ENCODE peak calls at places on chromosomes 2 and 18, in seven cellular contexts. O is Peyer's patch, J is uterus, G is ovary, T is A549, A is right lobe of liver, S is transverse colon. W is an unnamed sample.

GRCh38 chr2:35099345-35099744 is 1256.2 kb upstream of the CRIM1 start:
- DNase-seq in S (no peak), G (no peak), A (no peak), J (no peak), T (no peak), O (no peak), W (no peak)

GRCh38 chr2:46296216-46296839 is 879 bp upstream of the EPAS1 start:
- DNase-seq in J (peak; percentile 54), S (peak; percentile 49), G (peak; percentile 38), O (peak; percentile 64), T (peak; percentile 52), A (peak; percentile 68), W (peak; percentile 81)

GRCh38 chr18:40414155-40414754 is 1540.8 kb upstream of the PIK3C3 start:
- DNase-seq in A (no peak), T (no peak), G (no peak), J (no peak), S (no peak), O (no peak), W (no peak)

GRCh38 chr18:61845212-61845611 is 47.6 kb downstream of the RNF152 start:
- DNase-seq in O (no peak), A (no peak), J (no peak), S (no peak), T (no peak), G (no peak), W (no peak)

GRCh38 chr18:70142021-70142420 is 63.5 kb downstream of the RTTN start:
- DNase-seq in S (no peak), G (no peak), A (no peak), O (no peak), T (no peak), J (no peak), W (no peak)

GRCh38 chr18:75408554-75409506 is 18.7 kb downstream of the SMIM21 start:
- DNase-seq in O (no peak), S (no peak), A (no peak), G (no peak), T (peak; percentile 65), J (no peak), W (no peak)

GRCh38 chr2:80527119-80527518 is 222.6 kb upstream of the LRRTM1 start:
- DNase-seq in O (no peak), A (no peak), S (no peak), T (no peak), G (no peak), J (no peak), W (no peak)

GRCh38 chr2:108911807-108912628 is 77.0 kb downstream of the EDAR start:
- DNase-seq in T (no peak), A (no peak), O (peak; percentile 31), G (peak; percentile 1), J (no peak), S (peak; percentile 3), W (no peak)

GRCh38 chr2:237214281-237214680 is 128.6 kb downstream of the COPS8 start:
- DNase-seq in A (no peak), J (no peak), O (no peak), T (no peak), S (no peak), G (no peak), W (no peak)

GRCh38 chr2:162245051-162245450 is 1.8 kb upstream of the FAP start:
- DNase-seq in A (no peak), T (no peak), S (no peak), O (no peak), J (no peak), G (no peak), W (no peak)

GRCh38 chr2:10704034-10704594 is 14.3 kb upstream of the NOL10 start:
- DNase-seq in J (no peak), A (no peak), T (no peak), S (no peak), O (peak; percentile 1), G (no peak), W (no peak)

GRCh38 chr2:178306351-178307073 is 112.2 kb downstream of the OSBPL6 start:
- DNase-seq in S (peak; percentile 59), O (peak; percentile 58), G (no peak), J (no peak), T (peak; percentile 10), A (peak; percentile 62), W (peak; percentile 69)

GRCh38 chr2:240604291-240604938 is 17.9 kb downstream of the CAPN10 start:
- DNase-seq in S (peak; percentile 82), A (peak; percentile 94), T (peak; percentile 68), G (peak; percentile 68), O (peak; percentile 85), J (peak; percentile 53), W (peak; percentile 93)

GRCh38 chr18:63683152-63683551 is 19.6 kb upstream of the SERPINB11 start:
- DNase-seq in O (no peak), J (no peak), A (no peak), G (no peak), S (no peak), T (peak; percentile 16), W (no peak)

GRCh38 chr2:149877913-149878312 is 290.3 kb upstream of the MMADHC start:
- DNase-seq in J (no peak), O (no peak), A (no peak), T (no peak), S (no peak), G (no peak), W (no peak)

GRCh38 chr18:23053756-23054457 is 81.4 kb upstream of the CABLES1 start:
- DNase-seq in S (no peak), A (no peak), G (no peak), J (no peak), O (no peak), T (peak; percentile 16), W (no peak)

GRCh38 chr2:9092383-9093282 is 89.1 kb upstream of the MBOAT2 start:
- DNase-seq in T (no peak), A (no peak), S (no peak), J (no peak), G (no peak), O (no peak), W (no peak)

GRCh38 chr2:84964406-84965191 is 6.4 kb upstream of the KCMF1 start:
- DNase-seq in J (no peak), G (no peak), O (no peak), T (no peak), A (no peak), S (no peak), W (no peak)
- TF ChIP-seq POLR2A in J (no peak), G (no peak), O (no peak), T (no peak), A (no peak), S (no peak), W (no peak)

DNA sequence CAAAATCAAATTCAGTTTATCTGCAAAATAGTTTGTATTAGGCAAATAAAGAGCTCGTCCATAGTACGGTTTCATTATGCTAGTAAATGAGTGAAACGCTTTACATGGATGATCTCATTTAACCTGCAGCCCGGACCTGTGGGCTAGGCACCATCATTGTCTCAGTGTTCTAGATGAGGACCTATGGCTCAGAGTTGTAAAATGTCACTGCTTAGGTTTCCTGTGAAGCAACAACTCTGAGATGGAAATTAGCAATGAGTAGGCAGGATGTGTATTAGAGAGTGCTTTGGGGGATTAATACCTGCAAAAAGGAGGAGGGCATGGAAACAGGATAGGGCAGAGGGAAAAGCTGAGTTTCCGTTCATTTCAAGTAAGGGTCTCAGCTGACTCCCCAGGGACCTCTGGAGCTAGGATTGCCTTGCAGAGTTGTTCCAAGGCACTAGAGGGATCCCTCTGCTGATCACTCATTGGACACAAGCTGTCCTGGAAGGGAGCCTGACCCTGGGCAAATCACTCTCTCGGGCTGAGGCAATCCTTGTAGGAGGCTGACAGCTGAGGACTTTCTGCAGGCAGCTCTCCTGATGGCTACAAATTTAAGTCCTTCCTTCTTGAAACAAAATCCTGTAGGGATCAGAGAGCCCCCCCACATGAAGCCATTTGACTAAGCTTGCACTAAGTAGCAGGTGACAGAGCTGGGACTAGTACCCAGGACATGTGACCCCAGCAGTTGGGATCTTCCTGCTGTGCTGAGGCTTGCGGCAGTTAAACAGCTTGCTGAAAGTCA is 58.8 kb upstream of the SIX2 start:
- DNase-seq in J (no peak), O (no peak), A (no peak), S (no peak), G (no peak), T (no peak), W (peak; percentile 24)
- TF ChIP-seq CTCF in J (no peak), O (no peak), A (no peak), S (no peak), G (no peak), T (no peak), W (no peak)

GRCh38 chr2:241950878-241951331 is 81.4 kb downstream of the RTP5 start:
- DNase-seq in G (peak; percentile 76), S (peak; percentile 79), A (peak; percentile 80), J (peak; percentile 78), T (peak; percentile 77), O (peak; percentile 88), W (peak; percentile 76)
- TF ChIP-seq POLR2A in G (no peak), S (no peak), A (no peak), J (no peak), T (no peak), O (no peak), W (no peak)

DNA sequence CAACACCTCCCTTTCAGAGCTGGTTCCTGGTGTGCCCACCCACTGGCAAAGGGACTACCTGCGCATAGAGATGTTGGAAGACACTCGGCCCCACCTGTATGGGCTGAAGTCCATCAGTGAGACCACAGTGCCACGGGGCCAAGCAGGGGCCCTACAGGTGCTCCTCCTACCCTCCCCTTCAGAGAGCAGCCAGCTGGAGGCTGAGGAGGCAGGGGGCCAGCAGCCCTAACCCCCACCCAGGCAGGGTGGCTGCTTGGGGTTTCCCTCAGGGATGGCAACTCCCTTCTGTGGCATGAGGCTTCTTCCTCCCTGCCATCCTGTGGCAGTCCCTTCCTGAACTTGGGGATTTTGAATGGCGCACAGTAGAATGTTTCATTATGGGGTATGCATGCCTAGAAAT is 125.3 kb downstream of the NCK2 start:
- DNase-seq in A (no peak), T (no peak), J (no peak), S (no peak), O (no peak), G (no peak), W (no peak)
- TF ChIP-seq CTCF in A (no peak), T (no peak), J (no peak), S (no peak), O (no peak), G (no peak), W (no peak)

DNA sequence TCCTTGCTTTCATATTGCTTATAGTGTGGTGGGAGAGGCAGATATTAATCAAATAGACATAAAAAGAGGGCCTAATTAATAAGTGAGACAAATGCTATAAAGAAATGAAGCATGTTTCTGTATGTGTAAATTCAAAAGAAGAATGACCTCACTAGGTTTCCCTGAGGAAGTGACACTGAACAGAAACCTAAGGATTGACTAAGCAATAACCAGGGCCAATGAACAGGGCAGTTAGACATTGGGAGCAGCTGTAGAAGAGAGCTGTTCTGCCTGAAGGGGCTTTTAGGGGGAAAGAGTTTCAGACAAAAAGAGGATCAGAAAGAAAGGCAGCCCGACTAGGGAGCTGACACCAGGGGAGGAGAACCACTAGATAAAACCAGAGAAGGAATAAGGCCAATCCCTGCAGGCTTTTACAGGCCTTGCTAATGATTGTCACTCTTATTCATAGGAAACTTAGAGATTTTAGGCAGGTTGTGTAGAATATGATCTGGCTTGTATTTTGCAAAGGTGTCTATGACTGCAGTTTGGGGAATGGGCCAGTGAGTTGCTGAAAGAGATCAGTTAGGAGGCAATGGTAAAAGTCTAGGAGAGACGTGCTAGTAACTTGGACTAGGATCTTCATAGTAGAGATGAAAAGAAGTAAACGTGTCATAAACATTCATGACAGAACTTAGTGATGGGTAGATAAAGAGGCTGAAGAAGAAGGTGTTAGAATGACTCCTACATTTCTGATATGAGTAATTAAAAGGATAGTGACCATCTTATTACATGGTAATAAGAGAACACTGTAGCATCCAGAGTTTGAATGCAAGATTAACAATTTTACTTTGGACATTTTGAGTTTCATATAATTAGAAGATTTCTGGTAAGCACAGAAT is 26.8 kb upstream of the NABP1 start:
- DNase-seq in O (no peak), T (no peak), A (no peak), S (no peak), J (no peak), G (no peak), W (no peak)
- TF ChIP-seq POLR2A in O (no peak), T (no peak), A (no peak), S (no peak), J (no peak), G (no peak), W (no peak)